ENCODE peak calls at places on chromosomes 4 and X, in four cellular contexts. One of them, this sample, is unnamed.

GRCh38 chr4:77120888-77121508 is 36.0 kb upstream of the CCNG2 start:
- DNase-seq in left ventricle myocardium inferior: no peak
- DNase-seq in CD8-positive, alpha-beta T cell: no peak
- DNase-seq in lung: no peak
- DNase-seq in this sample: no peak

GRCh38 chr4:137664055-137664405 is 131.7 kb upstream of the PCDH18 start:
- DNase-seq in left ventricle myocardium inferior: no peak
- DNase-seq in CD8-positive, alpha-beta T cell: no peak
- DNase-seq in lung: no peak
- DNase-seq in this sample: no peak

GRCh38 chr4:122914938-122915337 is 7.5 kb downstream of the NUDT6 start:
- DNase-seq in left ventricle myocardium inferior: no peak
- DNase-seq in CD8-positive, alpha-beta T cell: no peak
- DNase-seq in lung: no peak
- DNase-seq in this sample: no peak

GRCh38 chr4:184472540-184473264 is 1.6 kb downstream of the IRF2 start:
- DNase-seq in left ventricle myocardium inferior: peak; percentile 84
- DNase-seq in CD8-positive, alpha-beta T cell: peak; percentile 51
- DNase-seq in lung: peak; percentile 81
- DNase-seq in this sample: peak; percentile 90

GRCh38 chr4:148926861-148927260 is 484.6 kb upstream of the NR3C2 start:
- DNase-seq in left ventricle myocardium inferior: peak; percentile 50
- DNase-seq in CD8-positive, alpha-beta T cell: no peak
- DNase-seq in lung: no peak
- DNase-seq in this sample: peak; percentile 64

GRCh38 chr4:176789955-176790354 is 2.8 kb downstream of the VEGFC start:
- DNase-seq in left ventricle myocardium inferior: no peak
- DNase-seq in CD8-positive, alpha-beta T cell: no peak
- DNase-seq in lung: no peak
- DNase-seq in this sample: no peak

GRCh38 chrX:100731441-100732281 is at the start of gene SYTL4:
- DNase-seq in left ventricle myocardium inferior: peak; percentile 23
- DNase-seq in CD8-positive, alpha-beta T cell: no peak
- DNase-seq in lung: no peak
- DNase-seq in this sample: peak; percentile 28

GRCh38 chrX:111040377-111041017 is 55.5 kb upstream of the PAK3 start:
- DNase-seq in left ventricle myocardium inferior: no peak
- DNase-seq in CD8-positive, alpha-beta T cell: no peak
- DNase-seq in lung: no peak
- DNase-seq in this sample: no peak

GRCh38 chr4:171924761-171925376 is 111.7 kb downstream of the GALNTL6 start:
- DNase-seq in left ventricle myocardium inferior: no peak
- DNase-seq in CD8-positive, alpha-beta T cell: no peak
- DNase-seq in lung: no peak
- DNase-seq in this sample: no peak

GRCh38 chrX:41236629-41237028 is 97.3 kb upstream of the DDX3X start:
- DNase-seq in left ventricle myocardium inferior: no peak
- DNase-seq in CD8-positive, alpha-beta T cell: no peak
- DNase-seq in lung: no peak
- DNase-seq in this sample: no peak

GRCh38 chr4:96150501-96150900 is 310.6 kb downstream of the PDHA2 start:
- DNase-seq in left ventricle myocardium inferior: no peak
- DNase-seq in CD8-positive, alpha-beta T cell: no peak
- DNase-seq in lung: no peak
- DNase-seq in this sample: no peak

GRCh38 chr4:6369035-6369434 is 99.4 kb downstream of the WFS1 start:
- DNase-seq in left ventricle myocardium inferior: no peak
- DNase-seq in CD8-positive, alpha-beta T cell: no peak
- DNase-seq in lung: no peak
- DNase-seq in this sample: no peak

GRCh38 chr4:6369924-6370645 is 100.4 kb downstream of the WFS1 start:
- DNase-seq in left ventricle myocardium inferior: no peak
- DNase-seq in CD8-positive, alpha-beta T cell: no peak
- DNase-seq in lung: no peak
- DNase-seq in this sample: peak; percentile 25

GRCh38 chr4:6368601-6369000 is 99.0 kb downstream of the WFS1 start:
- DNase-seq in left ventricle myocardium inferior: no peak
- DNase-seq in CD8-positive, alpha-beta T cell: no peak
- DNase-seq in lung: no peak
- DNase-seq in this sample: peak; percentile 1

GRCh38 chr4:6368096-6368495 is 98.4 kb downstream of the WFS1 start:
- DNase-seq in left ventricle myocardium inferior: no peak
- DNase-seq in CD8-positive, alpha-beta T cell: no peak
- DNase-seq in lung: no peak
- DNase-seq in this sample: peak; percentile 5

GRCh38 chr4:6369511-6369910 is 99.9 kb downstream of the WFS1 start:
- DNase-seq in left ventricle myocardium inferior: no peak
- DNase-seq in CD8-positive, alpha-beta T cell: no peak
- DNase-seq in lung: no peak
- DNase-seq in this sample: peak; percentile 14
- H3K4me3 ChIP-seq in left ventricle myocardium inferior: no peak overlapping the region
- H3K4me3 ChIP-seq in CD8-positive, alpha-beta T cell: no peak overlapping the region
- H3K4me3 ChIP-seq in lung: no peak overlapping the region
- H3K4me3 ChIP-seq in this sample: no peak overlapping the region

GRCh38 chr4:44806076-44806475 is 79.7 kb upstream of the GNPDA2 start:
- DNase-seq in left ventricle myocardium inferior: no peak
- DNase-seq in CD8-positive, alpha-beta T cell: no peak
- DNase-seq in lung: no peak
- DNase-seq in this sample: no peak

GRCh38 chr4:44804301-44804700 is 77.9 kb upstream of the GNPDA2 start:
- DNase-seq in left ventricle myocardium inferior: no peak
- DNase-seq in CD8-positive, alpha-beta T cell: no peak
- DNase-seq in lung: no peak
- DNase-seq in this sample: no peak

GRCh38 chr4:44801384-44801783 is 75.0 kb upstream of the GNPDA2 start:
- DNase-seq in left ventricle myocardium inferior: no peak
- DNase-seq in CD8-positive, alpha-beta T cell: no peak
- DNase-seq in lung: no peak
- DNase-seq in this sample: no peak
- H3K9me3 ChIP-seq in left ventricle myocardium inferior: peaks cover 27% of the 10 kb centered on the region
- H3K9me3 ChIP-seq in CD8-positive, alpha-beta T cell: no peaks in the 10 kb centered on the region
- H3K9me3 ChIP-seq in lung: peaks cover 11% of the 10 kb centered on the region
- H3K9me3 ChIP-seq in this sample: no peaks in the 10 kb centered on the region

DNA sequence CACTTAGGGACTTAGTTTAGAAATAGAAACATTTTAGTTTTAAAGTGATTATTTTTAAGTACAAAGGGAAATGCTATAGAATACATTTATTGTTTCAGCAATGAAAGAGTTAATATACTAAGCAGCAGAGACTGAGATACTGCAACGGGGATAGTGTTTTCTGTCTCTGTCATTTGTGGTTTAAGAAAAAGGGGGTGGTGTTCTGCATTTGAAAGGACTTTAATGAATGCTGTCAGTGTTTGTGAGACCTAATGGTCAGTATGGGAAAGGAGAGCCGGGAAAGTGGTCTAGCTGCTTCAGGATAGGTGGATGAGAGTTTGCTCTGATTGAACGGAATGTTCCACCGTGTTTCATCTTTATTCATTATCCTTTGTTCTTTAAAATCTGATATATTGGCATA is at the start of gene KLHL5:
- DNase-seq in left ventricle myocardium inferior: no peak
- DNase-seq in CD8-positive, alpha-beta T cell: no peak
- DNase-seq in lung: no peak
- DNase-seq in this sample: no peak
- H3K4me3 ChIP-seq in left ventricle myocardium inferior: no peak within 1 kb of the TSS
- H3K4me3 ChIP-seq in CD8-positive, alpha-beta T cell: no peak within 1 kb of the TSS
- H3K4me3 ChIP-seq in lung: no peak within 1 kb of the TSS
- H3K4me3 ChIP-seq in this sample: no peak within 1 kb of the TSS

GRCh38 chrX:50098749-50099148 is 102.1 kb downstream of the AKAP4 start:
- DNase-seq in left ventricle myocardium inferior: no peak
- DNase-seq in CD8-positive, alpha-beta T cell: no peak
- DNase-seq in lung: no peak
- DNase-seq in this sample: no peak
- H3K9me3 ChIP-seq in left ventricle myocardium inferior: no peaks in the 10 kb centered on the region
- H3K9me3 ChIP-seq in CD8-positive, alpha-beta T cell: no peaks in the 10 kb centered on the region
- H3K9me3 ChIP-seq in lung: no peaks in the 10 kb centered on the region
- H3K9me3 ChIP-seq in this sample: no peaks in the 10 kb centered on the region

DNA sequence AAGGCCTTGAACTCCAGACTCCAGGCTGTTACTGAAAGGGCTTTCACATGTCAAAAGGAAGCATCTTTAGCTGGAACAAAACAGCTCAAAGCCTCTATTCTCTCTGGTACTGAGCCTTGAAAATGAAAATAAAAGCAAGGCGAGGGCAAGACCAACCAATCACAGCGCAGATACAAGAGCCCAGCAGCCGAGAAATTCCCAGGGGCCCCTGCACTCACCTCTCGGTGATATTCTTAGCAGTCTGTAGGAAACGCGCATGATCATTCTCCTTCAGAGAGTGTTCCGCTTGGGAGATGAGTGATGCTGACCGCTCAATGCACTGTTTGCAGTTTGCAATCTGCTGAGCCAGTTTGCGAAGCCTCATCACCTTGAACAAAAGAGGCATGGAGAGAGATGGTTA is 138.1 kb downstream of the MID1 start:
- DNase-seq in left ventricle myocardium inferior: peak; percentile 37
- DNase-seq in CD8-positive, alpha-beta T cell: no peak
- DNase-seq in lung: no peak
- DNase-seq in this sample: peak; percentile 29
- H3K4me3 ChIP-seq in left ventricle myocardium inferior: peak overlapping the region; percentile 26
- H3K4me3 ChIP-seq in CD8-positive, alpha-beta T cell: no peak overlapping the region
- H3K4me3 ChIP-seq in lung: no peak overlapping the region
- H3K4me3 ChIP-seq in this sample: no peak overlapping the region

DNA sequence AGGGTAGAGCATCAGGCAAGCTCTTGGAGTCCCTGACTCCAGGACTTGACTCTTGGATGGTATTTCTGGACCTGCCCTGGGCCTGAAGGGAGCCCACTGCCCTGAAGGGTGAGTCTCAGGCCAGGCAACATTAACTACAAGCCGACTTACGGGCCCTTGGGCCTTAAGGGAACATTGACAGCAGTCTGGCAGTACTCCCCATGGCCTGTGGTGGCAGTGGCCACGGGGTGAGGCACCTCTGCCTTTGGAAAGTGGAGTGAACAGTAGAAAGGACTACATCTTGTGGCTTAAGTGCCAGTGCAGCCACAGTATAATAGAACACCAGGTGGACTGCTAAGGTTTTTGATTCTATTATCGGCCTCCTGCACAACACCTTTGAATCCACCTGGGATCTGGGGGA is 36.3 kb downstream of the SH3BGRL start:
- DNase-seq in left ventricle myocardium inferior: no peak
- DNase-seq in CD8-positive, alpha-beta T cell: no peak
- DNase-seq in lung: no peak
- DNase-seq in this sample: peak; percentile 3
- H3K9me3 ChIP-seq in left ventricle myocardium inferior: no peaks in the 10 kb centered on the region
- H3K9me3 ChIP-seq in CD8-positive, alpha-beta T cell: no peaks in the 10 kb centered on the region
- H3K9me3 ChIP-seq in lung: peaks cover 13% of the 10 kb centered on the region
- H3K9me3 ChIP-seq in this sample: no peaks in the 10 kb centered on the region

This sample was measured in right cardiac atrium.